ENCODE peak calls at places on chromosomes 16 and 17, in six cellular contexts. U is neural progenitor cell, S is SK-N-MC, Z is GM23248, R is HCT116, P is mammary epithelial cell. O is an unnamed sample.

GRCh38 chr16:10983175-10983558 is 38.8 kb downstream of the CLEC16A start:
- DNase-seq in U (no peak), S (no peak), Z (no peak), R (no peak), P (no peak), O (no peak)

GRCh38 chr16:8590161-8590688 is at the start of gene TMEM114:
- DNase-seq in U (peak; percentile 61), S (no peak), Z (no peak), R (no peak), P (no peak), O (no peak)

GRCh38 chr17:1643293-1643998 is 2.1 kb downstream of the SCARF1 start:
- DNase-seq in U (peak; percentile 87), S (no peak), Z (peak; percentile 59), R (peak; percentile 62), P (peak; percentile 61), O (no peak)

GRCh38 chr16:89623511-89624232 is 10.2 kb downstream of the DPEP1 start:
- DNase-seq in U (no peak), S (no peak), Z (peak; percentile 60), R (no peak), P (no peak), O (no peak)

GRCh38 chr17:37547986-37548385 is 58.3 kb downstream of the DUSP14 start:
- DNase-seq in U (no peak), S (no peak), Z (no peak), R (no peak), P (no peak), O (no peak)

GRCh38 chr16:30473231-30474061 is 904 bp downstream of the ITGAL start:
- DNase-seq in U (no peak), S (no peak), Z (no peak), R (no peak), P (no peak), O (no peak)

GRCh38 chr16:2091722-2092620 is 43.7 kb downstream of the PKD1 start:
- DNase-seq in U (peak; percentile 40), S (no peak), Z (no peak), R (no peak), P (no peak), O (no peak)

GRCh38 chr17:1758812-1759211 is 3.0 kb upstream of the SERPINF1 start:
- DNase-seq in U (no peak), S (no peak), Z (no peak), R (no peak), P (no peak), O (no peak)

GRCh38 chr17:17508641-17509591 is 12.7 kb upstream of the RASD1 start:
- DNase-seq in U (no peak), S (no peak), Z (no peak), R (no peak), P (no peak), O (no peak)

GRCh38 chr17:56870163-56870651 is 36.3 kb downstream of the DGKE start:
- DNase-seq in U (no peak), S (no peak), Z (no peak), R (no peak), P (peak; percentile 11), O (no peak)

GRCh38 chr17:57468932-57469775 is 212.8 kb downstream of the MSI2 start:
- DNase-seq in U (no peak), S (no peak), Z (no peak), R (no peak), P (no peak), O (no peak)

DNA sequence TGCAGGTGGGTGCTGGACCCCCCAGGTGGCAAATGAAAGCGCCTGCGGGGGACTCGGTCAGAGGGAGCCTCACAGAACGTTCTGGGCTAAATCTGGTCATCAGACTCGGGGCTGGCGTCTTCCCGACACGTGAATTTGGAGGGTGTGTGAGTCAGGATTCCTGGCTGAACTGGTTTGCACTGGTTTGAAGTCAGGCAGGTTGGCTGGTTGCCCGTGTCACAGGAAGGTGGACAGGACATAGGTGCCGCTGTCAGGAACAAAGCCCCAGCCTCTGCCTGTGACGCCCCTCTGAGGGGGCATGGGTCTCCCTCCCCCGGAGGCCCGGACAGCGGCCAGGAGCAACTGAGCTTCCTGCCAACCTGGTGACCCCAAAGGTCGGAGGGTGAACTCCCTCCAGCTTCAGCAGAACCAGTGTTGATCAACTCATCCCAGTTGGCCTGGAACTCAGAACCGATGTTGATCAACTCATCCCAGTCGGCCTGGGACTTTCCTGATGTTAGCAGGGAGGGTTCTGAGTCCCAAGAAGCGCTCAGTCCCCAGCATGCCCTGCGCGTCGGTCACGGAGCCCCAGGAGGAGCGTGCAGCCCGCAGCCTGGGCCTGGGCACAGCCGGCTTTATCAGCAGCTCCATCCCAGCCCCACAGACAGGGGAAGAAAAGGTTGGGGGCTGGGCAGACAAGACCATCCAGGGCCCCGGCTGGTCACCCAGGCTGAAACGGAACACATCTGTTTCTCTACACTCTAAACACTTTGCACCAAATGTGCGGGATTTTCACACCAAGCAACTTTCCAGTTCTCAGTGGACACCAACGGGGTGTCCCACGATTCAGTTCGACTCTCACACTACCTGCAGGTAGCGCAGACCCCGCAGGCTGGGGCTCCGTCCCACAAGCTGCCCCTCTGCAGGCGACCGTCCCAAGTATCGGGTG is 14.4 kb upstream of the METRNL start:
- DNase-seq in U (no peak), S (no peak), Z (no peak), R (no peak), P (no peak), O (no peak)
- TF ChIP-seq EZH2 in U (no peak), S (no peak), Z (no peak), R (no peak), P (no peak), O (no peak)

DNA sequence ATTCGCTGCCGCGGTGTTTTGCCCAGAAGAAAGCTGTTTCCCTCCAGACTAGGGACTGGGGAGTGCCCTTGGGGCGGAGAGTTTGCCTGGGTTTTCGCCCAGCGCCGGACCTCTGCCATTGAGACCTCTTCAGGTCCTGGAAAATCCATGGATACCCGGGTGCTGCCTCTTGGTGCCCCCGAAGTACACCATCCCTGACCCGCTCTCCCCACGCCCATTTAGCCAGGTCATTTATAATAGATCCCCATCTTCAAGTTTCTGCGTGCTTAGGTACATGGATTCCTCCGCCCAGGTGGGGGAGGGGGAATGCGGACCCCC is 15.0 kb upstream of the CBX8 start:
- DNase-seq in U (no peak), S (no peak), Z (no peak), R (no peak), P (no peak), O (no peak)
- TF ChIP-seq EZH2 in U (no peak), S (no peak), Z (no peak), R (no peak), P (peak; percentile 64), O (peak; percentile 98)

DNA sequence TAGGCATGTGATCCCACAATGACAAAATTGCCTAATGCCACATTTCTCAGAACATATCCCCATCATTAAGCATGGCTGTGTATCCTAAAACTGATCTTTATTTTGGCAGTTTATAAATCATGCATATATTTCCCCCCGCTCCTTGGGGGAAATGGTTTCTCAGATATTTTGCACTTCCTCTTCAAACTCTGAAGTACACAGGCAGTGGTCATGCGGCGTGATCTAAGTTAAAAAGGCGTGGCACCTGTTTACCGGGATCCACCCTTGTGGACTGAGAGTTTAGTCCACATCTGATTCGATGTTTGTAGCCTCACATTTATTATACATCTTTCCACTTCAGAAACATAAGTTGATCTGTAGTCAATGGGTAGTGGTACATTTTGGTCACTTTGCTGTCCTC is 51.4 kb downstream of the USP10 start:
- DNase-seq in U (no peak), S (no peak), Z (no peak), R (no peak), P (no peak), O (no peak)
- TF ChIP-seq EZH2 in U (no peak), S (no peak), Z (no peak), R (no peak), P (no peak), O (no peak)

GRCh38 chr16:82796047-82796446 is 169.3 kb downstream of the CDH13 start:
- DNase-seq in U (no peak), S (no peak), Z (no peak), R (no peak), P (no peak), O (no peak)

GRCh38 chr16:82793550-82794244 is 166.9 kb downstream of the CDH13 start:
- DNase-seq in U (peak; percentile 11), S (no peak), Z (no peak), R (no peak), P (no peak), O (no peak)

GRCh38 chr16:82788919-82789318 is 162.2 kb downstream of the CDH13 start:
- DNase-seq in U (no peak), S (no peak), Z (no peak), R (no peak), P (no peak), O (no peak)

GRCh38 chr16:82788225-82788624 is 161.5 kb downstream of the CDH13 start:
- DNase-seq in U (no peak), S (no peak), Z (no peak), R (no peak), P (no peak), O (no peak)

GRCh38 chr16:82792704-82793103 is 165.9 kb downstream of the CDH13 start:
- DNase-seq in U (no peak), S (no peak), Z (no peak), R (no peak), P (no peak), O (no peak)
- TF ChIP-seq EZH2 in U (no peak), S (no peak), Z (no peak), R (no peak), P (no peak), O (no peak)